ENCODE peak calls at places on chromosomes 7 and 10, in seven cellular contexts. P is IMR-90, I is mesendoderm, T is H9, L is H1, Q is trophoblast cell, W is mesenchymal stem cell. G is an unnamed sample.

GRCh38 chr10:86654411-86655172 is at the start of gene OPN4:
- DNase-seq in P (peak), L (no peak), T (no peak), W (peak), Q (no peak), I (no peak), G (no peak)

GRCh38 chr10:25758041-25758457 is 176.0 kb upstream of the MYO3A start:
- DNase-seq in Q (peak), T (peak), I (peak), W (no peak), L (no peak), P (no peak), G (peak)

GRCh38 chr10:112663181-112663879 is 216.3 kb downstream of the VTI1A start:
- DNase-seq in I (peak), T (no peak), Q (peak), L (no peak), W (peak), P (peak), G (no peak)

GRCh38 chr10:76415559-76415958 is 984.1 kb downstream of the LRMDA start:
- DNase-seq in I (no peak), W (no peak), P (no peak), T (no peak), L (no peak), Q (no peak), G (no peak)

GRCh38 chr7:113113912-113114311 is 4.4 kb downstream of the SMIM30 start:
- DNase-seq in L (no peak), Q (peak), I (peak), W (no peak), P (no peak), T (peak), G (peak)

GRCh38 chr10:1737222-1738061 is at the start of gene ADARB2:
- DNase-seq in T (peak), I (peak), P (no peak), L (peak), W (peak), Q (no peak), G (peak)

GRCh38 chr7:80942261-80943041 is 23.6 kb upstream of the SEMA3C start:
- DNase-seq in T (no peak), I (peak), P (peak), W (peak), Q (peak), L (no peak), G (no peak)

GRCh38 chr7:69643708-69644445 is 45.6 kb downstream of the AUTS2 start:
- DNase-seq in Q (peak), T (no peak), P (no peak), W (no peak), I (peak), L (no peak), G (no peak)

GRCh38 chr10:21161090-21161625 is 264.0 kb upstream of the NEBL start:
- DNase-seq in W (no peak), Q (no peak), P (no peak), L (no peak), I (no peak), T (no peak), G (peak)

GRCh38 chr10:128130051-128130450 is 3.8 kb upstream of the MKI67 start:
- DNase-seq in L (no peak), P (peak), T (no peak), Q (peak), I (no peak), W (peak), G (no peak)

GRCh38 chr7:131878777-131879176 is 322.3 kb upstream of the PODXL start:
- DNase-seq in L (no peak), W (no peak), T (no peak), P (no peak), I (no peak), Q (no peak), G (no peak)

GRCh38 chr7:155296788-155297516 is 726 bp upstream of the INSIG1 start:
- DNase-seq in I (peak), P (peak), L (peak), W (peak), T (peak), Q (peak), G (no peak)

GRCh38 chr10:36880898-36881297 is 244.5 kb upstream of the ANKRD30A start:
- DNase-seq in T (no peak), L (no peak), Q (peak), W (peak), P (peak), I (peak), G (no peak)

GRCh38 chr7:37947840-37948198 is 27.4 kb downstream of the EPDR1 start:
- DNase-seq in L (no peak), T (no peak), I (no peak), W (no peak), P (no peak), Q (no peak), G (no peak)

GRCh38 chr10:110733256-110733952 is 89.3 kb downstream of the RBM20 start:
- DNase-seq in I (no peak), Q (peak), W (no peak), P (no peak), T (no peak), L (no peak), G (no peak)

GRCh38 chr10:43296320-43296719 is 29.5 kb upstream of the RASGEF1A start:
- DNase-seq in I (no peak), T (no peak), L (no peak), P (no peak), W (no peak), Q (no peak), G (no peak)

GRCh38 chr10:580796-581195 is 108.7 kb downstream of the DIP2C start:
- DNase-seq in W (peak), Q (peak), T (no peak), L (no peak), P (peak), I (no peak), G (no peak)

GRCh38 chr7:41886906-41887311 is 184.0 kb upstream of the INHBA start:
- DNase-seq in L (no peak), T (peak), Q (no peak), W (peak), I (peak), P (peak), G (no peak)

GRCh38 chr7:46393142-46393541 is 472.1 kb upstream of the IGFBP3 start:
- DNase-seq in P (peak), I (no peak), T (no peak), W (peak), L (no peak), Q (no peak), G (no peak)

GRCh38 chr7:46396501-46396900 is 475.4 kb upstream of the IGFBP3 start:
- DNase-seq in Q (no peak), T (no peak), L (no peak), P (no peak), I (no peak), W (no peak), G (no peak)

GRCh38 chr7:46397591-46397990 is 476.5 kb upstream of the IGFBP3 start:
- DNase-seq in W (no peak), P (no peak), T (no peak), L (no peak), I (no peak), Q (peak), G (no peak)
- H3K4ac ChIP-seq in W (no peak), P (no peak), T (no peak), L (no peak), I (no peak), Q (no peak), G (no peak)

DNA sequence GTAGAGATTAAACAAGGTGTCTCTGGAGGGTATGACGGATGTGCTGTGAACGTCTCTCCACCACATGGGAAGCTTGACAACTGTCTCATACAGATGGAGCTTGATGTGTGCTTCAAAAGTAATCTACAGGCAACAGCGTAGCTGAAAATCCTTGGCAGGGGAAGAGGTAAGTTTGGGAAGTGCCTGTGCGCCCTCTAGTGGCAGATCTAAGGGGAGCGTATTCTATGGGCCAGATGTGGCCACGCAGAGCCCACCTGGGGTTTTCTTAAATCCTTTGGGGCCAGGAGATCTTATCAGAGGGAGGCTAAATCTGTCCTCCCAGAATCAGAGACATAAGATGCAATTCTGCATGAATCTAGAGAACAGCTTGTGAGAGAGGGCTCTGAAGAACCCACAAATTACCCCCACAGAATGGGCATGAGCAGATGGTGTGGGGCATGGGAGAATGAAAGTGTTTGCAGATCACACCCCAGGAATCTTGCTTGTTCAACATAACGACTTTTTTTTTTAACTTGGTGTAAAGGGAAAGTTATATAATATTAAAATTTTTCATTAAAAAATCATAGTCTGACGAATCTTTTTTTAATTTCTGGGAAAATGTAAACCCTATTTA is 91.2 kb upstream of the MPP7 start:
- DNase-seq in P (peak), W (peak), L (peak), I (peak), T (peak), Q (peak), G (peak)
- H3K4me2 ChIP-seq in P (peak), W (peak), L (no peak), I (no peak), T (no peak), Q (no peak), G (no peak)

DNA sequence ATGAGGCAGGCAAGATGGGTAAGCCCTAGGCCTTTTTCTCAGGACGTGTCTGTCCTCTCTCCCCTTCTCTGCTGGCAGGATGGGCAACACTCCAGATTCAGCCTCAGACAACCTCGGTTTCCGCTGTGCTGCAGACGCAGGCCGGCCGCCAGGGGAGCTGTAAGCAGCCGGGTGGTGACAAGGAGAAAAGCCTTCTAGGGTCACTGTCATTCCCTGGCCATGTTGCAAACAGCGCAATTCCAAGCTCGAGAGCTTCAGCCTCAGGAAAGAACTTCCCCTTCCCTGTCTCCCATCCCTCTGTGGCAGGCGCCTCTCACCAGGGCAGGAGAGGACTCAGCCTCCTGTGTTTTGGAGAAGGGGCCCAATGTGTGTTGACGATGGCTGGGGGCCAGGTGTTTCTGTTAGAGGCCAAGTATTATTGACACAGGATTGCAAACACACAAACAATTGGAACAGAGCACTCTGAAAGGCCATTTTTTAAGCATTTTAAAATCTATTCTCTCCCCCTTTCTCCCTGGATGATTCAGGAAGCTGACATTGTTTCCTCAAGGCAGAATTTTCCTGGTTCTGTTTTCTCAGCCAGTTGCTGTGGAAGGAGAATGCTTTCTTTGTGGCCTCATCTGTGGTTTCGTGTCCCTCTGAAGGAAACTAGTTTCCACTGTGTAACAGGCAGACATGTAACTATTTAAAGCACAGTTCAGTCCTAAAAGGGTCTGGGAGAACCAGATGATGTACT is 13.1 kb downstream of the PHKG1 start:
- DNase-seq in I (peak), L (peak), T (peak), W (no peak), Q (no peak), P (peak), G (no peak)
- H3K4ac ChIP-seq in I (no peak), L (no peak), T (no peak), W (no peak), Q (no peak), P (peak), G (no peak)

DNA sequence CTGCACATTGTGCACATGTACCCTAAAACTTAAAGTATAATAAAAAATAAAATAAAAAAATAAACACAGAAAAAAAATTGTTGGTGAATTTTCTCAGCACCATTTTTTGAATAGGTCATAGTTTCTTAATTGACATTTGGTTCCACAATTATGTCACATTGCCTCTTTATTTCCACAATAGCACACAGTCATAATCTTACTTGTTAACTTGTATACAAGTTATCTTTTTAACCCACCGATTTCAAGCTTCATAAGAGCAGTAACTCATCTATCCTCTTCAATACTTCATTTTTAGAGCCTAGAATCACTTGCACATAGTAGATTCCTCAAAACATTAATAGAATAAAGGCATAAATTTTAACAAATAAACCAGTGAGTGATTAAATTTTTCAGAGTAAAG is 1425.1 kb upstream of the LRRTM3 start:
- DNase-seq in I (no peak), L (no peak), W (no peak), Q (no peak), P (no peak), T (no peak), G (no peak)
- H3K4me2 ChIP-seq in I (no peak), L (no peak), W (no peak), Q (no peak), P (no peak), T (no peak), G (no peak)

DNA sequence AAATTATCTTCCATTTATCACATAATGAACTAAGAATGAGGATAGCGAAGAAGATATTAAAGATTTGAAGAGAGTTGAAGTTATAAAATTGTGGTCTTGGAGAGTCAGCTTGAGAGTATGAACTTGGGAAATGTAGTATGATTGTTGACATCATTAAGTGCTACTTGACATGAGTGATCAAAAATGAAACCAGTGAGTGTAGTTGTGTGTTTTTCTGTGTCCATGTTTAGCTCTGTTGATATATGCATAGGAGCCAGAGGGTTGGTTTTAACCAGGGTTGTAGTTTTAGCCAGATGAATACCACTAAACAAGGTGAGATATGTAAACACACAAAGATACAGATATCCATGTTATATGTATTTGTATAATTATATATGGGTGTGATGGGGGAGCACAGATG is 6.2 kb downstream of the TMEM106B start:
- DNase-seq in I (no peak), T (no peak), L (no peak), Q (no peak), P (no peak), W (no peak), G (no peak)
- H3K4ac ChIP-seq in I (no peak), T (no peak), L (no peak), Q (no peak), P (no peak), W (no peak), G (no peak)

G was measured in neuronal stem cell.